ENCODE peak calls at places on chromosomes 16 and 17, in six cellular contexts. I is IMR-90, D is mesenchymal stem cell, G is H9, P is H1, O is neuronal stem cell. R is an unnamed sample.

GRCh38 chr16:57260294-57260929 is 15.4 kb downstream of the ARL2BP start:
- DNase-seq in I (peak), D (peak), G (peak), P (peak), O (peak), R (peak)

GRCh38 chr16:3642397-3643094 is 11.9 kb upstream of the DNASE1 start:
- DNase-seq in I (no peak), D (peak), G (no peak), P (no peak), O (no peak), R (peak)

GRCh38 chr16:4327782-4328579 is 12.1 kb downstream of the GLIS2 start:
- DNase-seq in I (peak), D (peak), G (peak), P (no peak), O (peak), R (no peak)

GRCh38 chr17:66002807-66003206 is 189.1 kb downstream of the CEP112 start:
- DNase-seq in I (peak), D (peak), G (no peak), P (no peak), O (no peak), R (no peak)

GRCh38 chr17:17693253-17693954 is 12.1 kb downstream of the RAI1 start:
- DNase-seq in I (no peak), D (peak), G (peak), P (no peak), O (no peak), R (no peak)

GRCh38 chr17:30939059-30939689 is 17.4 kb downstream of the ADAP2 start:
- DNase-seq in I (no peak), D (no peak), G (no peak), P (no peak), O (no peak), R (no peak)

GRCh38 chr16:30875881-30876791 is 17.7 kb downstream of the BCL7C start:
- DNase-seq in I (peak), D (peak), G (no peak), P (no peak), O (no peak), R (peak)

GRCh38 chr16:50455288-50455845 is 86.6 kb upstream of the BRD7 start:
- DNase-seq in I (no peak), D (no peak), G (no peak), P (no peak), O (no peak), R (no peak)

GRCh38 chr17:50199211-50199633 is 2.2 kb downstream of the COL1A1 start:
- DNase-seq in I (no peak), D (no peak), G (no peak), P (no peak), O (no peak), R (no peak)

GRCh38 chr16:49755291-49755611 is 100.7 kb downstream of the ZNF423 start:
- DNase-seq in I (peak), D (peak), G (no peak), P (no peak), O (peak), R (no peak)

GRCh38 chr17:17315142-17315821 is 12.1 kb downstream of the NT5M start:
- DNase-seq in I (no peak), D (no peak), G (no peak), P (no peak), O (no peak), R (no peak)

GRCh38 chr16:50644730-50645129 is 36.4 kb downstream of the SNX20 start:
- DNase-seq in I (no peak), D (no peak), G (peak), P (peak), O (no peak), R (no peak)

GRCh38 chr16:53703590-53704444 is at the start of the genes FTO and RPGRIP1L:
- DNase-seq in I (peak), D (peak), G (peak), P (peak), O (peak), R (peak)

GRCh38 chr16:53356478-53357207 is 77.6 kb upstream of the RBL2 start:
- DNase-seq in I (no peak), D (no peak), G (no peak), P (no peak), O (no peak), R (no peak)

GRCh38 chr17:69516225-69516624 is 101.7 kb downstream of the MAP2K6 start:
- DNase-seq in I (no peak), D (no peak), G (no peak), P (no peak), O (no peak), R (no peak)
- H3K14ac ChIP-seq in I (no peak), D (no peak), G (no peak), P (no peak), O (no peak), R (no peak)

GRCh38 chr17:28552201-28552999 is at the start of gene UNC119:
- DNase-seq in I (peak), D (peak), G (peak), P (no peak), O (peak), R (peak)
- H3K14ac ChIP-seq in I (peak), D (peak), G (peak), P (no peak), O (peak), R (peak)

DNA sequence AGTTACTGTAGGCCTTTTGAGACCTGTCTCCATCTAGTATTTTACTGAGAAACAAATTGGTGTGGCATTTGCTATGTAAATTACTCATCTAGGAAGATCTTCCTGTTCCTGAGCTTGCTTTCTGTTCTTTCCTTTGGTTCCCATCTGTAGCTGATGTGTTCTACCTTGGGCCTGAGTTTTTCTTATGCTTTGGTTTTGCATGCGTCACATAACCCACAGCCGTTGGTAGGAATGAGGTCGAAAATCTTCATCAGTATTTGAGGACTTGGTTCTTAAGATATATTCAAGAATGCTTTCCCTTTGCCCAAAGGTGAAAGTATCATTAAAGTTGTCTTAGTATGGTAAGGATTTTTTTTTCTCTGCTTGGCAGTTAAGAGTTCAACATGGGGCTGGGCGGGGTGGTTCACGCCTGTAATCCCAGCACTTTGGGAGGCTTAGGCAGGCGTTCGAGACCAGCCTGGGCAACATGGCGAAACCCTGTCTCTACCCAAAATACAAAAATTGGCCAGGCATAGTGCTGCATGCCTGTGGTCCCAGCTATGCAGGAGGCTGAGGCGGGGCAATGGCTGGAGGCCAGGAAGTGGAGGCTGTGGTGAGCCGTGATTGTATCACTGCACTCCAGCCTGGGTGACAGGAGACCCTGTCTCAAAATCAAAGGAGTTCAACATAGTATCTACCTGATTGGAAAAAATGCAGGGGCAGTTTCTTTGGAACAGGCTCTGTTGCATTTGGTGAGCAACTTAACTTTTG is 28.8 kb downstream of the IST1 start:
- DNase-seq in I (no peak), D (no peak), G (no peak), P (no peak), O (no peak), R (no peak)
- H3K14ac ChIP-seq in I (no peak), D (no peak), G (no peak), P (no peak), O (no peak), R (no peak)

GRCh38 chr16:13229039-13229438 is 327.6 kb downstream of the SHISA9 start:
- DNase-seq in I (no peak), D (no peak), G (no peak), P (no peak), O (no peak), R (no peak)
- H3K14ac ChIP-seq in I (no peak), D (no peak), G (no peak), P (no peak), O (no peak), R (no peak)

GRCh38 chr16:89600427-89600826 is 13.0 kb upstream of the DPEP1 start:
- DNase-seq in I (no peak), D (no peak), G (no peak), P (no peak), O (no peak), R (no peak)

GRCh38 chr16:89600956-89601355 is 12.5 kb upstream of the DPEP1 start:
- DNase-seq in I (no peak), D (peak), G (no peak), P (no peak), O (no peak), R (peak)

GRCh38 chr16:89598199-89598598 is 15.2 kb upstream of the DPEP1 start:
- DNase-seq in I (peak), D (peak), G (no peak), P (no peak), O (no peak), R (no peak)

GRCh38 chr16:89599902-89600301 is 13.5 kb upstream of the DPEP1 start:
- DNase-seq in I (no peak), D (no peak), G (no peak), P (no peak), O (no peak), R (no peak)

GRCh38 chr16:89599451-89599858 is 14.0 kb upstream of the DPEP1 start:
- DNase-seq in I (no peak), D (no peak), G (peak), P (peak), O (no peak), R (no peak)
- H3K14ac ChIP-seq in I (no peak), D (peak), G (no peak), P (no peak), O (peak), R (no peak)